ENCODE peak calls at places on chromosomes 7 and 10, in eight cellular contexts. One of them, this sample, is unnamed.

GRCh38 chr10:6741561-6741960 is 161.5 kb upstream of the PRKCQ start:
- DNase-seq in EL: no peak
- DNase-seq in T1000: no peak
- DNase-seq in sciatic nerve: no peak
- DNase-seq in NCI-H2107: no peak
- DNase-seq in mesothelial cell of epicardium: no peak
- DNase-seq in HCT116: no peak
- DNase-seq in occipital lobe: no peak
- DNase-seq in this sample: no peak

GRCh38 chr10:52466464-52466863 is 152.4 kb downstream of the DKK1 start:
- DNase-seq in sciatic nerve: no peak
- DNase-seq in mesothelial cell of epicardium: no peak
- DNase-seq in T1000: no peak
- DNase-seq in HCT116: no peak
- DNase-seq in occipital lobe: no peak
- DNase-seq in NCI-H2107: no peak
- DNase-seq in EL: peak; percentile 63
- DNase-seq in this sample: no peak

GRCh38 chr10:86257683-86258082 is 108.9 kb downstream of the GRID1 start:
- DNase-seq in HCT116: no peak
- DNase-seq in T1000: no peak
- DNase-seq in occipital lobe: no peak
- DNase-seq in NCI-H2107: no peak
- DNase-seq in EL: no peak
- DNase-seq in mesothelial cell of epicardium: peak; percentile 5
- DNase-seq in sciatic nerve: no peak
- DNase-seq in this sample: no peak

GRCh38 chr7:50783801-50784507 is 1.3 kb upstream of the GRB10 start:
- DNase-seq in mesothelial cell of epicardium: no peak
- DNase-seq in T1000: no peak
- DNase-seq in NCI-H2107: no peak
- DNase-seq in sciatic nerve: no peak
- DNase-seq in EL: peak; percentile 34
- DNase-seq in occipital lobe: no peak
- DNase-seq in HCT116: no peak
- DNase-seq in this sample: no peak

GRCh38 chr10:125014984-125015944 is 73.3 kb downstream of the ZRANB1 start:
- DNase-seq in HCT116: no peak
- DNase-seq in NCI-H2107: no peak
- DNase-seq in occipital lobe: no peak
- DNase-seq in T1000: no peak
- DNase-seq in mesothelial cell of epicardium: no peak
- DNase-seq in EL: no peak
- DNase-seq in sciatic nerve: no peak
- DNase-seq in this sample: no peak

GRCh38 chr7:111113263-111114017 is 22.5 kb downstream of the LRRN3 start:
- DNase-seq in T1000: no peak
- DNase-seq in HCT116: no peak
- DNase-seq in NCI-H2107: no peak
- DNase-seq in EL: peak; percentile 72
- DNase-seq in sciatic nerve: no peak
- DNase-seq in mesothelial cell of epicardium: no peak
- DNase-seq in occipital lobe: no peak
- DNase-seq in this sample: peak; percentile 36

GRCh38 chr7:79420464-79420863 is 33.0 kb downstream of the MAGI2 start:
- DNase-seq in sciatic nerve: no peak
- DNase-seq in T1000: peak; percentile 25
- DNase-seq in occipital lobe: no peak
- DNase-seq in mesothelial cell of epicardium: no peak
- DNase-seq in NCI-H2107: no peak
- DNase-seq in EL: peak; percentile 94
- DNase-seq in HCT116: no peak
- DNase-seq in this sample: peak; percentile 97

GRCh38 chr7:148699772-148700629 is 1.3 kb downstream of the CUL1 start:
- DNase-seq in HCT116: no peak
- DNase-seq in sciatic nerve: no peak
- DNase-seq in T1000: no peak
- DNase-seq in NCI-H2107: no peak
- DNase-seq in mesothelial cell of epicardium: no peak
- DNase-seq in occipital lobe: no peak
- DNase-seq in EL: peak; percentile 43
- DNase-seq in this sample: no peak

GRCh38 chr7:1571261-1571650 is 1.4 kb upstream of the PSMG3 start:
- DNase-seq in T1000: no peak
- DNase-seq in occipital lobe: no peak
- DNase-seq in mesothelial cell of epicardium: no peak
- DNase-seq in EL: peak; percentile 64
- DNase-seq in NCI-H2107: no peak
- DNase-seq in HCT116: no peak
- DNase-seq in sciatic nerve: no peak
- DNase-seq in this sample: peak; percentile 91

GRCh38 chr10:29767958-29768357 is 133.2 kb upstream of the SVIL start:
- DNase-seq in mesothelial cell of epicardium: no peak
- DNase-seq in EL: no peak
- DNase-seq in occipital lobe: no peak
- DNase-seq in HCT116: no peak
- DNase-seq in NCI-H2107: no peak
- DNase-seq in sciatic nerve: no peak
- DNase-seq in T1000: no peak
- DNase-seq in this sample: no peak

GRCh38 chr10:27741173-27742091 is 4.2 kb downstream of the MKX start:
- DNase-seq in NCI-H2107: no peak
- DNase-seq in mesothelial cell of epicardium: peak; percentile 42
- DNase-seq in sciatic nerve: no peak
- DNase-seq in occipital lobe: no peak
- DNase-seq in T1000: no peak
- DNase-seq in EL: no peak
- DNase-seq in HCT116: no peak
- DNase-seq in this sample: no peak

GRCh38 chr10:89129850-89130396 is 77.2 kb downstream of the CH25H start:
- DNase-seq in EL: peak; percentile 93
- DNase-seq in T1000: peak; percentile 33
- DNase-seq in occipital lobe: no peak
- DNase-seq in NCI-H2107: no peak
- DNase-seq in mesothelial cell of epicardium: no peak
- DNase-seq in sciatic nerve: peak; percentile 64
- DNase-seq in HCT116: no peak
- DNase-seq in this sample: peak; percentile 87

GRCh38 chr7:36573066-36573465 is 151.2 kb downstream of the AOAH start:
- DNase-seq in EL: no peak
- DNase-seq in HCT116: no peak
- DNase-seq in occipital lobe: no peak
- DNase-seq in mesothelial cell of epicardium: no peak
- DNase-seq in NCI-H2107: no peak
- DNase-seq in T1000: no peak
- DNase-seq in sciatic nerve: no peak
- DNase-seq in this sample: no peak

GRCh38 chr7:16589895-16590294 is 55.7 kb downstream of the ANKMY2 start:
- DNase-seq in NCI-H2107: no peak
- DNase-seq in occipital lobe: no peak
- DNase-seq in T1000: no peak
- DNase-seq in sciatic nerve: no peak
- DNase-seq in EL: no peak
- DNase-seq in mesothelial cell of epicardium: no peak
- DNase-seq in HCT116: no peak
- DNase-seq in this sample: no peak

GRCh38 chr7:150405584-150406310 is 26.6 kb downstream of the ZNF775 start:
- DNase-seq in EL: no peak
- DNase-seq in T1000: no peak
- DNase-seq in occipital lobe: peak; percentile 71
- DNase-seq in NCI-H2107: no peak
- DNase-seq in mesothelial cell of epicardium: peak; percentile 69
- DNase-seq in sciatic nerve: no peak
- DNase-seq in HCT116: no peak
- DNase-seq in this sample: peak; percentile 6

GRCh38 chr10:14074062-14074884 is 256.5 kb downstream of the FRMD4A start:
- DNase-seq in T1000: peak; percentile 100
- DNase-seq in occipital lobe: no peak
- DNase-seq in NCI-H2107: no peak
- DNase-seq in EL: peak; percentile 100
- DNase-seq in HCT116: peak; percentile 15
- DNase-seq in mesothelial cell of epicardium: peak; percentile 82
- DNase-seq in sciatic nerve: peak; percentile 90
- DNase-seq in this sample: peak; percentile 98

GRCh38 chr10:133133471-133134231 is 26.4 kb upstream of the KNDC1 start:
- DNase-seq in HCT116: no peak
- DNase-seq in occipital lobe: no peak
- DNase-seq in sciatic nerve: peak; percentile 49
- DNase-seq in mesothelial cell of epicardium: no peak
- DNase-seq in NCI-H2107: no peak
- DNase-seq in EL: no peak
- DNase-seq in T1000: no peak
- DNase-seq in this sample: no peak

GRCh38 chr10:44180321-44181154 is 204.4 kb downstream of the CXCL12 start:
- DNase-seq in sciatic nerve: peak; percentile 73
- DNase-seq in mesothelial cell of epicardium: no peak
- DNase-seq in HCT116: no peak
- DNase-seq in NCI-H2107: no peak
- DNase-seq in T1000: peak; percentile 19
- DNase-seq in EL: peak; percentile 98
- DNase-seq in occipital lobe: no peak
- DNase-seq in this sample: peak; percentile 57

GRCh38 chr10:113059001-113059780 is 109.1 kb downstream of the TCF7L2 start:
- DNase-seq in sciatic nerve: no peak
- DNase-seq in NCI-H2107: no peak
- DNase-seq in EL: peak; percentile 50
- DNase-seq in T1000: no peak
- DNase-seq in occipital lobe: no peak
- DNase-seq in HCT116: no peak
- DNase-seq in mesothelial cell of epicardium: no peak
- DNase-seq in this sample: no peak

GRCh38 chr7:67311901-67312300 is 315.3 kb downstream of the TYW1 start:
- DNase-seq in NCI-H2107: no peak
- DNase-seq in EL: peak; percentile 8
- DNase-seq in HCT116: no peak
- DNase-seq in T1000: no peak
- DNase-seq in mesothelial cell of epicardium: no peak
- DNase-seq in sciatic nerve: no peak
- DNase-seq in occipital lobe: no peak
- DNase-seq in this sample: peak; percentile 23

GRCh38 chr7:106282374-106282773 is 2.4 kb downstream of the NAMPT start:
- DNase-seq in NCI-H2107: no peak
- DNase-seq in occipital lobe: no peak
- DNase-seq in EL: no peak
- DNase-seq in T1000: no peak
- DNase-seq in mesothelial cell of epicardium: no peak
- DNase-seq in sciatic nerve: no peak
- DNase-seq in HCT116: no peak
- DNase-seq in this sample: no peak

GRCh38 chr7:32937344-32938174 is 19.7 kb upstream of the FKBP9 start:
- DNase-seq in sciatic nerve: peak; percentile 73
- DNase-seq in NCI-H2107: no peak
- DNase-seq in EL: peak; percentile 31
- DNase-seq in HCT116: no peak
- DNase-seq in mesothelial cell of epicardium: peak; percentile 55
- DNase-seq in occipital lobe: no peak
- DNase-seq in T1000: no peak
- DNase-seq in this sample: no peak